ENCODE peak calls at places on chromosomes 6 and 20, in seven cellular contexts. F is Calu3, V is ascending aorta, I is BJ, G is cardiac muscle cell, H is endothelial cell, M is foreskin fibroblast. U is an unnamed sample.

GRCh38 chr20:50096237-50096636 is 16.7 kb downstream of the UBE2V1 start:
- DNase-seq in M (no peak), F (no peak), G (no peak), V (no peak), I (no peak), H (no peak), U (no peak)

GRCh38 chr20:19438488-19438887 is 226.0 kb downstream of the SLC24A3 start:
- DNase-seq in M (no peak), G (no peak), I (no peak), H (no peak), F (no peak), V (no peak), U (no peak)

GRCh38 chr6:24412294-24412693 is 9.6 kb downstream of the MRS2 start:
- DNase-seq in V (no peak), H (no peak), M (no peak), G (no peak), I (no peak), F (no peak), U (no peak)

GRCh38 chr6:128417698-128418097 is 102.7 kb downstream of the PTPRK start:
- DNase-seq in F (no peak), I (no peak), H (no peak), V (no peak), M (no peak), G (no peak), U (no peak)

GRCh38 chr6:90730191-90730673 is 143.4 kb upstream of the MAP3K7 start:
- DNase-seq in H (no peak), V (no peak), I (no peak), M (no peak), G (no peak), F (no peak), U (no peak)

GRCh38 chr6:34478796-34479195 is 12.9 kb downstream of the PACSIN1 start:
- DNase-seq in M (no peak), I (no peak), G (no peak), V (no peak), H (no peak), F (no peak), U (no peak)

GRCh38 chr6:52534966-52535390 is 41.9 kb downstream of the TRAM2 start:
- DNase-seq in V (no peak), I (no peak), F (no peak), H (no peak), G (no peak), M (no peak), U (no peak)

GRCh38 chr20:20931632-20932031 is 174.5 kb downstream of the LINC00237 start:
- DNase-seq in G (no peak), F (no peak), I (no peak), M (no peak), H (no peak), V (no peak), U (no peak)

GRCh38 chr6:68192988-68193387 is 442.1 kb upstream of the ADGRB3 start:
- DNase-seq in F (no peak), M (no peak), V (no peak), I (no peak), G (no peak), H (no peak), U (no peak)

GRCh38 chr6:32156891-32157290 is 3.0 kb downstream of the PPT2 start:
- DNase-seq in H (no peak), V (no peak), I (no peak), M (no peak), G (no peak), F (no peak), U (no peak)

GRCh38 chr6:113182370-113183141 is 674.6 kb upstream of the MARCKS start:
- DNase-seq in H (no peak), I (peak), M (peak), V (no peak), F (no peak), G (no peak), U (no peak)

GRCh38 chr6:47034421-47034820 is 7.7 kb downstream of the ADGRF1 start:
- DNase-seq in M (peak), G (no peak), V (no peak), H (no peak), F (no peak), I (no peak), U (no peak)

GRCh38 chr20:33874129-33874528 is 63.0 kb downstream of the CHMP4B start:
- DNase-seq in I (no peak), G (no peak), F (no peak), H (no peak), M (no peak), V (no peak), U (no peak)

GRCh38 chr6:26205625-26206574 is 118.7 kb downstream of the HFE start:
- DNase-seq in M (peak), V (no peak), F (peak), H (no peak), G (no peak), I (no peak), U (no peak)

GRCh38 chr20:63553933-63554290 is at the start of gene FNDC11:
- DNase-seq in F (no peak), V (no peak), I (no peak), H (peak), G (peak), M (peak), U (peak)

GRCh38 chr6:71886184-71887005 is at the start of gene RIMS1:
- DNase-seq in H (peak), I (no peak), M (peak), G (peak), V (no peak), F (peak), U (no peak)

GRCh38 chr20:62597416-62598115 is 44.7 kb upstream of the SLCO4A1 start:
- DNase-seq in H (no peak), F (no peak), M (no peak), G (no peak), I (no peak), V (no peak), U (no peak)

GRCh38 chr20:38460040-38460623 is 12.5 kb upstream of the RALGAPB start:
- DNase-seq in M (peak), F (peak), H (no peak), I (no peak), V (no peak), G (peak), U (no peak)

GRCh38 chr6:119626884-119627619 is 277.5 kb upstream of the MAN1A1 start:
- DNase-seq in G (no peak), M (peak), F (no peak), I (no peak), H (no peak), V (no peak), U (no peak)

GRCh38 chr20:35820715-35821114 is 48.9 kb downstream of the PHF20 start:
- DNase-seq in F (no peak), G (no peak), H (no peak), I (no peak), M (peak), V (no peak), U (no peak)

GRCh38 chr6:24493945-24494725 is 634 bp upstream of the ALDH5A1 start:
- DNase-seq in F (no peak), G (no peak), M (no peak), V (no peak), H (no peak), I (no peak), U (no peak)

GRCh38 chr6:105352037-105352617 is 50.8 kb downstream of the PREP start:
- DNase-seq in F (no peak), I (no peak), V (no peak), H (no peak), G (no peak), M (no peak), U (no peak)

GRCh38 chr20:34948030-34948429 is 7.6 kb downstream of the GSS start:
- DNase-seq in I (peak), H (no peak), V (no peak), F (no peak), G (no peak), M (peak), U (no peak)

GRCh38 chr20:57074386-57074785 is 192.1 kb downstream of the BMP7 start:
- DNase-seq in H (no peak), V (no peak), I (no peak), F (no peak), M (no peak), G (no peak), U (no peak)

GRCh38 chr6:154480144-154480639 is 30.3 kb downstream of the CNKSR3 start:
- DNase-seq in G (no peak), V (no peak), H (no peak), F (no peak), I (no peak), M (no peak), U (no peak)

GRCh38 chr6:89509719-89510339 is 76.9 kb downstream of the ANKRD6 start:
- DNase-seq in G (peak), V (no peak), I (no peak), H (no peak), F (no peak), M (no peak), U (no peak)

GRCh38 chr20:54622338-54623280 is 147.2 kb downstream of the DOK5 start:
- DNase-seq in F (no peak), M (peak), V (no peak), I (no peak), G (no peak), H (no peak), U (no peak)

GRCh38 chr6:157428418-157429202 is 47.6 kb downstream of the ZDHHC14 start:
- DNase-seq in H (no peak), G (no peak), F (no peak), I (no peak), M (no peak), V (no peak), U (no peak)

GRCh38 chr6:117481278-117481925 is 1.1 kb upstream of the DCBLD1 start:
- DNase-seq in G (peak), F (peak), V (no peak), I (no peak), H (peak), M (no peak), U (no peak)

GRCh38 chr6:117478853-117479231 is 3.6 kb upstream of the DCBLD1 start:
- DNase-seq in H (no peak), F (no peak), I (no peak), G (no peak), V (no peak), M (no peak), U (no peak)

GRCh38 chr6:117480651-117481050 is 1.8 kb upstream of the DCBLD1 start:
- DNase-seq in F (no peak), H (no peak), V (no peak), G (no peak), M (no peak), I (no peak), U (no peak)

GRCh38 chr6:117481926-117482239 is 591 bp upstream of the DCBLD1 start:
- DNase-seq in M (no peak), G (peak), V (no peak), H (no peak), F (no peak), I (no peak), U (no peak)

DNA sequence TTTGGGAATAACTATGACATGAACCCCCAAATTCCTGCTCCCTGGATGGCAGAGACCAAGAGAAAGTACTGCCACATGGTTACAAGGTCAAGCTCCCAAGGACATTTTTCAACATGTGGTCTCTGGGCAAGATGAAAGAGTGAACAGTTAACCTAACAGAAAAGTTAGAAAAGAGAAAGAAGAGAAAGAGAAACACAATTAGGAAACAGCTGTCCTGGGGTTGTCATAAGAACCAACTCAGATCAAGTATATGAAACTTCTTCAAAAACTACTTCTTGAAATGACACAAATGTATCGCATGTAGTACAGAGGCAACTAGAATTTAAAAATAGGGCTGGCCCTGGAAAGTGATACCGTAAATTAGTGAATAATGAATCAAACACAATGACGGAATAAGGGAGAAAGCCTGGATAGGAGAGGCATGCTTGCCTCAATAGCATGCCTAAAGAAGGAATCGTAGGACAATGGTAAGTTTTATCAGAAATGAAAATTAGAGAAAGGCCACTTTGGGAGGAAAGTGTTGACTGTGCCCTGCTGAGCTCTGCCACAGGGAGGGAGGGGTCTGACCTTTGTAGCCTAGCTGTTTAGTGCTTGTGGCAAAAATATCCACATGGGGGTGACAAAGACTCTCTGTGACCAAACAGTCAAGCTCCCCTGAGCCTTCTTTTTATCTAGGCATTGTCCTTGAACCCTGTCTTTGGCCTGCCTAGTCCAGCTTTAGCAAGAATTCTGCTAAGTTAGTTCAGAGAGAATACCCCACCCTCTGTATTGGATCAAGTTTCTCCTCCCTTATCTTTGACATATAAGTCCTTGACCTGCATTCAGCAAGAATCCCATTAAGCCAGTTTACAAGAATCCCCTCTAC is 4.3 kb upstream of the DCBLD1 start:
- DNase-seq in I (no peak), G (peak), M (peak), V (no peak), H (peak), F (no peak), U (no peak)
- TF ChIP-seq CTCF in I (no peak), G (no peak), M (no peak), V (no peak), H (no peak), F (no peak), U (no peak)

DNA sequence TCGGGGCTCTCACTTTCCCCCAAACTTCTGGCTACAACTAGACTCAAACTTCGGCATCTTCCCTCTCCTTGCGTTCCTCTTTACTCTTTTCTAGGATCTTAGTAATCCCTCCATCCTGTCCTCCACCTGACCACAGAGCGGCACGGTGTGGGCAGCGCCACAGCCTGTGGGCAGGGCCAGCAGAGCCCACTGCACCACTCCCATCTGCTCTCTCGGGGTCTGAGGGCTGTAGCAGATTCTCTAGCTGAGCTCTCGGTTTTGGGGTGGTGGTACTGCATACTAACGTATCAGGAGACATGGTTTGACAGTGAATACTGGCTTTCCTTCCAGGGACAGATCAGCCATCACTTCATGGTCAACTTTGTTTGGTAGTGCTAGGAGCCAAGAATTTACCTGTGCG is 57.4 kb downstream of the EZR start:
- DNase-seq in V (no peak), F (no peak), I (no peak), G (no peak), M (no peak), H (no peak), U (no peak)
- TF ChIP-seq CTCF in V (no peak), F (no peak), I (no peak), G (no peak), M (no peak), H (no peak), U (no peak)

GRCh38 chr20:25623736-25624499 is at the start of gene NANP:
- DNase-seq in M (peak), G (peak), V (peak), I (peak), F (peak), H (peak), U (peak)
- TF ChIP-seq CTCF in M (no peak), G (no peak), V (no peak), I (no peak), F (no peak), H (no peak), U (no peak)

DNA sequence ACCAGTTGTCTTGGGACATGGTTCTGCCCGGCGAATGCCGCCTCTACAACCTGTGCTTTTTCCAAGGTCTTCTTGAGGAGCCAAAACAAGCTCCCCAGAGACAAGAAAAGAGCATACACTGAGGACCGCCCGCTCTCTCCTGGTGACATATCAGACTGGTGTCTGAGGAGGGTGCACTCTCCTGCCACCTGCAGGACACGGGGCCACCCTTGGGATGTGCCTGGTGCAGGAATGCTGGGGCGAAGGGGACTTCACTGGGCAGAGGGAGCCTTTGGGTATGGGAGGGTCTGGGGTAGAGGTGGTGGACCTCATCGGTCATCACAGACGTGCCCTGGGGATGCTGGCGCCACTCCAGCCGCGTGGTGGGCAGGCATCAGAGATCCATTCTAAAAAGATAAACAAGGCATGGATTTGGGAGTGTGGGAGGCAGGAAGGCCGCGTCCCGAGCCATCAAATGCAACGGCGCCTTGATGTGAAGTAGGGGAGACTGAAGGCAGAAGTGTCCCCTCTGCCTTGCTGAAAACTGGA is 163.3 kb downstream of the CD83 start:
- DNase-seq in F (no peak), I (no peak), G (no peak), H (no peak), V (no peak), M (no peak), U (no peak)
- TF ChIP-seq CTCF in F (no peak), I (no peak), G (no peak), H (no peak), V (no peak), M (no peak), U (no peak)

GRCh38 chr6:43978473-43979360 is 148.5 kb downstream of the MRPL14 start:
- DNase-seq in F (no peak), M (peak), G (no peak), V (no peak), H (no peak), I (no peak), U (no peak)

GRCh38 chr6:43976706-43977403 is 150.4 kb downstream of the MRPL14 start:
- DNase-seq in V (no peak), F (no peak), M (peak), I (no peak), H (no peak), G (no peak), U (no peak)

GRCh38 chr6:43980004-43980795 is 147.1 kb downstream of the MRPL14 start:
- DNase-seq in M (no peak), I (no peak), V (no peak), G (no peak), H (no peak), F (no peak), U (no peak)

GRCh38 chr6:43979525-43979924 is 147.7 kb downstream of the MRPL14 start:
- DNase-seq in H (no peak), G (no peak), V (no peak), M (no peak), I (no peak), F (no peak), U (no peak)

GRCh38 chr6:43977404-43978111 is 149.7 kb downstream of the MRPL14 start:
- DNase-seq in G (no peak), M (no peak), V (no peak), H (no peak), I (no peak), F (no peak), U (no peak)
- TF ChIP-seq CTCF in G (peak), M (no peak), V (no peak), H (no peak), I (no peak), F (no peak), U (no peak)

GRCh38 chr6:30481213-30481964 is 7.9 kb upstream of the HLA-E start:
- DNase-seq in M (no peak), V (no peak), G (no peak), F (no peak), H (no peak), I (no peak), U (peak)
- TF ChIP-seq CTCF in M (no peak), V (no peak), G (no peak), F (no peak), H (no peak), I (no peak), U (no peak)

GRCh38 chr6:1947922-1948321 is 297.5 kb downstream of the GMDS start:
- DNase-seq in M (no peak), F (no peak), H (no peak), V (no peak), I (no peak), G (no peak), U (no peak)

GRCh38 chr6:1950631-1951030 is 294.8 kb downstream of the GMDS start:
- DNase-seq in M (no peak), V (no peak), I (no peak), F (no peak), G (no peak), H (no peak), U (no peak)

GRCh38 chr6:1957746-1958145 is 287.7 kb downstream of the GMDS start:
- DNase-seq in G (no peak), V (no peak), F (no peak), I (no peak), H (no peak), M (no peak), U (no peak)

GRCh38 chr6:1949533-1949932 is 295.9 kb downstream of the GMDS start:
- DNase-seq in H (no peak), I (no peak), G (no peak), M (peak), V (no peak), F (no peak), U (no peak)

DNA sequence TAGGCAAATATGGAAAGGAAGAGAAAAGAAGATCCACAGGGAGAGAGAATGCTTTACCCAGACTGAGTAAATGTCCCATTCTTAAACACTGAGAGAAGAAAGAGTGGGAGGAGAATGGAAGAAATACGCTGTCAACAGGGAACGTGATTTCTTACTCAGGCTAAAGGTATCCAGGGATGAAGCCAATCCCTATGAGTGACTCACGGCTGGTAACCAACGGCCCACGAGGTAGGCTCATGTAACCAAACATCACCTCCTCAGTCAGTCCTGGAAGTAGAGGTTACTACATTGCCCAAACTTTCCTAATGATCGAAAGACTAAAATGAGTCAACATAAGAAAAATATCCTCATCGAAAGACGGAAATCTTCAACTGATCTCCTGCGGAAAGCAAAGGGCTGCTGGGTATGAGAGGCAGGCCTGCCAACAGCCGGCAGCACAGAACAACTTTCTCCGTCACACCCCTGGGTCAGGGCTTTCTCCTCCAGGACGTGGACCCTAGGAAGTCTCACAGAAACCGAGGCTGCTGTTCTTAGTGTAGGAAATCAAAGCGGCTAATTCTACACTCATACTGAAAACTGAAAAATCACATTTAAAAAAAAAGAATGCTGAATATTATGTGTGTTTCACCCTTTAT is 292.6 kb downstream of the GMDS start:
- DNase-seq in M (peak), H (no peak), G (no peak), V (no peak), F (peak), I (peak), U (no peak)
- TF ChIP-seq CTCF in M (no peak), H (no peak), G (no peak), V (no peak), F (no peak), I (no peak), U (no peak)